ENCODE peak calls at places on chromosome 13, in eight cellular contexts. K is colonic mucosa, B is HAP-1, D is MM.1S, S is endodermal cell, R is A673, L is tibial artery, H is fibroblast of the aortic adventitia. E is an unnamed sample.

GRCh38 chr13:22162889-22163288 is 492.0 kb downstream of the FGF9 start:
- DNase-seq in K (no peak), B (no peak), D (peak), S (no peak), R (no peak), L (no peak), H (no peak), E (no peak)

GRCh38 chr13:93039131-93039530 is 187.5 kb upstream of the GPC6 start:
- DNase-seq in K (no peak), B (no peak), D (no peak), S (no peak), R (no peak), L (no peak), H (peak), E (no peak)

GRCh38 chr13:75704942-75705320 is 68.8 kb downstream of the LMO7 start:
- DNase-seq in K (peak), B (peak), D (no peak), S (no peak), R (no peak), L (no peak), H (no peak), E (no peak)

GRCh38 chr13:35475960-35476943 is at the start of gene MAB21L1:
- DNase-seq in K (peak), B (peak), D (no peak), S (peak), R (no peak), L (peak), H (peak), E (no peak)

GRCh38 chr13:23656637-23657036 is 86.4 kb downstream of the TNFRSF19 start:
- DNase-seq in K (no peak), B (peak), D (no peak), S (no peak), R (no peak), L (no peak), H (peak), E (no peak)

GRCh38 chr13:20118268-20119140 is 42.3 kb downstream of the GJA3 start:
- DNase-seq in K (peak), B (no peak), D (no peak), S (peak), R (peak), L (peak), H (peak), E (no peak)

GRCh38 chr13:101626925-101627555 is 174.6 kb downstream of the ITGBL1 start:
- DNase-seq in K (no peak), B (no peak), D (peak), S (no peak), R (peak), L (no peak), H (peak), E (peak)

GRCh38 chr13:72959643-72960042 is 99.2 kb upstream of the KLF5 start:
- DNase-seq in K (no peak), B (no peak), D (no peak), S (no peak), R (peak), L (no peak), H (peak), E (no peak)

GRCh38 chr13:21203132-21203531 is 26.7 kb downstream of the MRPL57 start:
- DNase-seq in K (no peak), B (no peak), D (peak), S (no peak), R (no peak), L (no peak), H (no peak), E (no peak)

GRCh38 chr13:67224148-67224846 is 5.8 kb downstream of the PCDH9 start:
- DNase-seq in K (peak), B (peak), D (peak), S (peak), R (peak), L (peak), H (peak), E (peak)

GRCh38 chr13:30063892-30064291 is 213.5 kb upstream of the UBL3 start:
- DNase-seq in K (no peak), B (no peak), D (no peak), S (no peak), R (no peak), L (no peak), H (no peak), E (no peak)

GRCh38 chr13:60463787-60464186 is 66.8 kb downstream of the TDRD3 start:
- DNase-seq in K (no peak), B (no peak), D (no peak), S (no peak), R (peak), L (no peak), H (no peak), E (no peak)

GRCh38 chr13:30639671-30640070 is 22.0 kb downstream of the USPL1 start:
- DNase-seq in K (no peak), B (no peak), D (no peak), S (no peak), R (peak), L (no peak), H (peak), E (no peak)

GRCh38 chr13:29508874-29509249 is 86.6 kb downstream of the SLC7A1 start:
- DNase-seq in K (no peak), B (no peak), D (no peak), S (no peak), R (no peak), L (no peak), H (no peak), E (no peak)

GRCh38 chr13:22198656-22199217 is 527.9 kb downstream of the FGF9 start:
- DNase-seq in K (no peak), B (no peak), D (no peak), S (no peak), R (no peak), L (no peak), H (no peak), E (no peak)

GRCh38 chr13:39167018-39167417 is 128.8 kb downstream of the NHLRC3 start:
- DNase-seq in K (no peak), B (no peak), D (no peak), S (no peak), R (no peak), L (no peak), H (no peak), E (no peak)

GRCh38 chr13:48730971-48731658 is 77.4 kb downstream of the CYSLTR2 start:
- DNase-seq in K (no peak), B (no peak), D (no peak), S (peak), R (peak), L (no peak), H (peak), E (no peak)

GRCh38 chr13:95644611-95645052 is at the start of gene DZIP1:
- DNase-seq in K (peak), B (peak), D (peak), S (peak), R (peak), L (peak), H (peak), E (peak)

GRCh38 chr13:76980075-76980718 is 11.7 kb upstream of the CLN5 start:
- DNase-seq in K (peak), B (peak), D (peak), S (peak), R (peak), L (peak), H (peak), E (peak)

GRCh38 chr13:23615677-23616076 is 45.5 kb downstream of the TNFRSF19 start:
- DNase-seq in K (no peak), B (peak), D (no peak), S (no peak), R (peak), L (no peak), H (no peak), E (no peak)

GRCh38 chr13:59880468-59880867 is 283.3 kb downstream of the DIAPH3 start:
- DNase-seq in K (no peak), B (no peak), D (no peak), S (no peak), R (no peak), L (no peak), H (no peak), E (no peak)

GRCh38 chr13:50909605-50910482 is at the start of gene RNASEH2B:
- DNase-seq in K (peak), B (peak), D (peak), S (peak), R (peak), L (peak), H (peak), E (peak)

GRCh38 chr13:83515267-83515666 is 367.0 kb downstream of the SLITRK1 start:
- DNase-seq in K (no peak), B (no peak), D (no peak), S (no peak), R (no peak), L (no peak), H (peak), E (no peak)

GRCh38 chr13:109859898-109860297 is 73.5 kb upstream of the IRS2 start:
- DNase-seq in K (no peak), B (no peak), D (peak), S (no peak), R (no peak), L (no peak), H (no peak), E (peak)

GRCh38 chr13:83907196-83907989 is 25.1 kb upstream of the SLITRK1 start:
- DNase-seq in K (no peak), B (no peak), D (no peak), S (no peak), R (no peak), L (no peak), H (no peak), E (no peak)

GRCh38 chr13:78121001-78121400 is 202.4 kb upstream of the EDNRB start:
- DNase-seq in K (no peak), B (no peak), D (no peak), S (no peak), R (no peak), L (no peak), H (no peak), E (no peak)

GRCh38 chr13:22839554-22840286 is 341.1 kb upstream of the SGCG start:
- DNase-seq in K (no peak), B (no peak), D (no peak), S (no peak), R (no peak), L (no peak), H (no peak), E (no peak)

GRCh38 chr13:77207943-77208342 is 119.0 kb downstream of the MYCBP2 start:
- DNase-seq in K (no peak), B (no peak), D (no peak), S (no peak), R (no peak), L (no peak), H (peak), E (peak)

GRCh38 chr13:67515895-67516294 is 285.8 kb upstream of the PCDH9 start:
- DNase-seq in K (no peak), B (no peak), D (peak), S (no peak), R (peak), L (no peak), H (peak), E (no peak)

GRCh38 chr13:112447306-112447705 is 71.2 kb downstream of the SPACA7 start:
- DNase-seq in K (peak), B (no peak), D (no peak), S (peak), R (no peak), L (no peak), H (no peak), E (no peak)

GRCh38 chr13:34223984-34224383 is 406.0 kb downstream of the RFC3 start:
- DNase-seq in K (no peak), B (no peak), D (no peak), S (no peak), R (no peak), L (no peak), H (no peak), E (no peak)

GRCh38 chr13:33236021-33236420 is 49.5 kb downstream of the STARD13 start:
- DNase-seq in K (no peak), B (no peak), D (no peak), S (no peak), R (no peak), L (no peak), H (peak), E (no peak)

GRCh38 chr13:30898721-30899188 is 7.3 kb upstream of the MEDAG start:
- DNase-seq in K (no peak), B (no peak), D (no peak), S (no peak), R (no peak), L (peak), H (peak), E (no peak)

GRCh38 chr13:22801402-22802003 is 379.3 kb upstream of the SGCG start:
- DNase-seq in K (no peak), B (no peak), D (no peak), S (no peak), R (peak), L (no peak), H (peak), E (no peak)

GRCh38 chr13:101092985-101093384 is 323.3 kb downstream of the NALCN start:
- DNase-seq in K (no peak), B (no peak), D (no peak), S (no peak), R (peak), L (no peak), H (no peak), E (no peak)

GRCh38 chr13:109764045-109764444 is 22.3 kb downstream of the IRS2 start:
- DNase-seq in K (no peak), B (no peak), D (no peak), S (peak), R (no peak), L (no peak), H (no peak), E (no peak)

GRCh38 chr13:102701331-102701730 is 6.5 kb upstream of the METTL21C start:
- DNase-seq in K (no peak), B (no peak), D (no peak), S (no peak), R (no peak), L (no peak), H (no peak), E (no peak)

GRCh38 chr13:102697929-102698648 is 3.2 kb upstream of the METTL21C start:
- DNase-seq in K (no peak), B (no peak), D (no peak), S (no peak), R (no peak), L (no peak), H (no peak), E (no peak)

GRCh38 chr13:102699419-102699961 is 4.6 kb upstream of the METTL21C start:
- DNase-seq in K (no peak), B (no peak), D (no peak), S (no peak), R (no peak), L (no peak), H (no peak), E (no peak)

GRCh38 chr13:102698649-102698980 is 3.8 kb upstream of the METTL21C start:
- DNase-seq in K (no peak), B (no peak), D (no peak), S (no peak), R (no peak), L (no peak), H (no peak), E (no peak)

DNA sequence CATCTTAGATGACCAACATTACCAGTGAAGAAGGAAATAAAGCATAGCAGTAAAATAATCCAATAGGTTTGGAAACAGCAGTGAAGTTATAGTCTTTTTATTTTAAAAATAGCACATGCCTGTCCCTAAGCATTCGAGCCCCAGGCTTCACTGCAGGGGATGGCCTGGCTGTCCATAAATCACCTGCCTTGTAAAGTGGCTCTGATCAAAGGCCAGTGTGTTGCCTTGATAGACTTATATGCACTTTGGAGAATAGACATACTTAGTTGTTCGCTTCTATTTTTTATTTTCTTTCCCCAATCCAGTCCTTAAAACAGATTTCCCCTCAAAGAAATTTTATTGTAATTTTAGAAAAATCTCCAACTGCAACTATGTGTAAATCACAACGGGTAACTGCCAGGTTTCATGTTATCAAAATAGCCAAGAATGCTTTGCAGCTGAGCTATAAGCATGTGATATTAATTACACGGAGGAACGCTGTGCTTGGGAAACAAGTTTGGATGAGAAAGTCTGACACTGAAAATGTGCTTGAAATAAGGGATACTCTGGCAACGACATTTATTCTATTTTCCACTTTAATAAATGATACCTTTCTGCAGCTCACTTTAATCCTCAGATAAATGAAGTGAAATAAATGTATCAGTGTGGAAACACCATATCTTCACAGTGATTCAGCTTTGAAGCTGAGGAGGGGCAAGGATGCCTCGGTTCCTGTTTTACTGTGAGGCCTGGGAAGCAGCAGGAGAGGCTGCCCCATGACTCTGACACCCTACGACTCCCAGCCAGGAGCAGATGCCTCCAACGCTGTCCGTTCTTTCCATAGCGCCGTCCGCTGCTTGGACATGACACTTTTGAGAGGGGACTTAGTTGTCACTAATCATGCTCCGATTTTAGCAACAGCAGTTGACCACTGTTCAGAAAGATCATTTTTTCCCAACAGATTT is 5.5 kb upstream of the METTL21C start:
- DNase-seq in K (no peak), B (no peak), D (no peak), S (no peak), R (no peak), L (no peak), H (peak), E (no peak)
- H3K4me3 ChIP-seq in K (no peak), B (no peak), D (no peak), S (no peak), R (no peak), L (no peak), H (no peak), E (no peak)

GRCh38 chr13:99677388-99677951 is 176.2 kb downstream of the TM9SF2 start:
- DNase-seq in K (no peak), B (no peak), D (no peak), S (no peak), R (peak), L (no peak), H (no peak), E (no peak)
- H3K4me3 ChIP-seq in K (no peak), B (no peak), D (no peak), S (no peak), R (peak), L (no peak), H (no peak), E (no peak)

GRCh38 chr13:25473864-25474263 is 102.1 kb downstream of the ATP8A2 start:
- DNase-seq in K (no peak), B (no peak), D (no peak), S (no peak), R (no peak), L (no peak), H (no peak), E (no peak)

GRCh38 chr13:25466880-25467279 is 95.1 kb downstream of the ATP8A2 start:
- DNase-seq in K (no peak), B (no peak), D (no peak), S (peak), R (no peak), L (no peak), H (no peak), E (no peak)

GRCh38 chr13:25469179-25469545 is 97.4 kb downstream of the ATP8A2 start:
- DNase-seq in K (no peak), B (no peak), D (no peak), S (no peak), R (no peak), L (no peak), H (no peak), E (no peak)

GRCh38 chr13:25463496-25463895 is 91.7 kb downstream of the ATP8A2 start:
- DNase-seq in K (no peak), B (no peak), D (no peak), S (no peak), R (no peak), L (no peak), H (no peak), E (no peak)

GRCh38 chr13:25468330-25469178 is 96.8 kb downstream of the ATP8A2 start:
- DNase-seq in K (no peak), B (no peak), D (no peak), S (peak), R (peak), L (no peak), H (no peak), E (peak)
- H3K4me3 ChIP-seq in K (no peak), B (no peak), D (no peak), S (peak), R (peak), L (no peak), H (no peak), E (no peak)

GRCh38 chr13:25371158-25371557 is 616 bp upstream of the ATP8A2 start:
- DNase-seq in K (no peak), B (no peak), D (no peak), S (no peak), R (no peak), L (no peak), H (no peak), E (no peak)
- H3K4me3 ChIP-seq in K (no peak), B (peak), D (no peak), S (peak), R (no peak), L (no peak), H (no peak), E (no peak)

E was measured in Jurkat, Clone E6-1.